ENCODE peak calls at places on chromosome 5, in seven cellular contexts. L is left ventricle myocardium inferior, X is endothelial cell of umbilical vein, R is esophagus squamous epithelium, P is fibroblast of lung, I is IMR-90, A is pancreas. Q is an unnamed sample.
A peak's percentile ranks its signal among the peaks of the same experiment; 100 is the strongest.

GRCh38 chr5:55534436-55535198 is at the start of gene PLPP1:
- DNase-seq in A (peak; percentile 94), R (peak; percentile 35), L (peak; percentile 92), X (peak; percentile 92), I (peak; percentile 83), P (peak; percentile 87), Q (peak; percentile 70)

GRCh38 chr5:149162401-149163084 is 21.2 kb downstream of the ABLIM3 start:
- DNase-seq in R (no peak), P (peak; percentile 89), L (no peak), A (no peak), X (no peak), I (peak; percentile 74), Q (peak; percentile 84)

GRCh38 chr5:54320256-54320655 is 9.9 kb upstream of the ARL15 start:
- DNase-seq in P (no peak), I (no peak), L (no peak), A (no peak), R (no peak), X (no peak), Q (no peak)

GRCh38 chr5:14932902-14933475 is 61.4 kb upstream of the ANKH start:
- DNase-seq in R (no peak), I (peak; percentile 54), X (no peak), L (no peak), P (no peak), A (no peak), Q (no peak)

GRCh38 chr5:166086568-166086967 is 2204.9 kb upstream of the WWC1 start:
- DNase-seq in X (no peak), A (no peak), L (no peak), P (no peak), R (no peak), I (no peak), Q (no peak)

GRCh38 chr5:11596185-11596584 is 308.1 kb downstream of the CTNND2 start:
- DNase-seq in L (no peak), P (peak; percentile 68), A (no peak), R (no peak), I (no peak), X (no peak), Q (peak; percentile 58)

GRCh38 chr5:166883016-166883415 is 1408.4 kb upstream of the WWC1 start:
- DNase-seq in R (no peak), X (no peak), I (no peak), L (no peak), A (no peak), P (peak; percentile 38), Q (peak; percentile 15)

GRCh38 chr5:448061-448765 is 5.2 kb downstream of the EXOC3 start:
- DNase-seq in R (no peak), A (no peak), P (no peak), L (peak; percentile 55), I (no peak), X (no peak), Q (no peak)

GRCh38 chr5:64942460-64942859 is 173.7 kb downstream of the CWC27 start:
- DNase-seq in X (no peak), R (no peak), I (no peak), P (no peak), A (no peak), L (no peak), Q (no peak)

GRCh38 chr5:64944868-64945267 is 176.1 kb downstream of the CWC27 start:
- DNase-seq in P (no peak), I (no peak), R (no peak), A (no peak), X (no peak), L (no peak), Q (no peak)

GRCh38 chr5:64939772-64940510 is 171.2 kb downstream of the CWC27 start:
- DNase-seq in I (peak; percentile 59), P (peak; percentile 34), A (no peak), L (peak; percentile 12), X (peak; percentile 15), R (no peak), Q (no peak)
- H3K27me3 ChIP-seq in I (no peaks in the 10 kb centered on the region), P (no peaks in the 10 kb centered on the region), A (no peaks in the 10 kb centered on the region), L (no peaks in the 10 kb centered on the region), X (no peaks in the 10 kb centered on the region), R (no peaks in the 10 kb centered on the region), Q (no peaks in the 10 kb centered on the region)

DNA sequence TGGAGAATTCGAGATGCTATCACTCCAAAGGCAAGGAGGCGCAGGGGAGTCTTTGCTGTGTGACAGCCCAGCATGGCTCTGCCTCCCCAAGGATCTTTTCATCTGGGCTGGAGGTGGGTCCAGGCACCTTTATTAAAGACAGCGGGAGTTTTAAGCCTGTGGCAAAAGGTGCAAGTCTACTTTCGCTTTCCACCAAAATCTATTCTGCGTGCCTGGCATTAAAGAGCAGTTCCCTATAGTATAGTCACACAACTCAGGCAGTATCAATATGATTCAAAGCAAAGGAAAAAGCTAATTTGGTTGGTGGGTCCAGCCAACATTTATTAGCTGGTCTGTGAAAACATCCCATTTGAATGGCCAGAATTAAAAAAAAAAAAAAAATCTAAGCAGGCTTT is 398.7 kb downstream of the EBF1 start:
- DNase-seq in L (no peak), X (no peak), P (no peak), A (no peak), R (no peak), I (no peak), Q (no peak)
- H3K4me1 ChIP-seq in L (peaks cover 31% of the 10 kb centered on the region), X (no peaks in the 10 kb centered on the region), P (peaks cover 16% of the 10 kb centered on the region), A (no peaks in the 10 kb centered on the region), R (peaks cover 15% of the 10 kb centered on the region), I (peaks cover 2% of the 10 kb centered on the region), Q (peaks cover 13% of the 10 kb centered on the region)

DNA sequence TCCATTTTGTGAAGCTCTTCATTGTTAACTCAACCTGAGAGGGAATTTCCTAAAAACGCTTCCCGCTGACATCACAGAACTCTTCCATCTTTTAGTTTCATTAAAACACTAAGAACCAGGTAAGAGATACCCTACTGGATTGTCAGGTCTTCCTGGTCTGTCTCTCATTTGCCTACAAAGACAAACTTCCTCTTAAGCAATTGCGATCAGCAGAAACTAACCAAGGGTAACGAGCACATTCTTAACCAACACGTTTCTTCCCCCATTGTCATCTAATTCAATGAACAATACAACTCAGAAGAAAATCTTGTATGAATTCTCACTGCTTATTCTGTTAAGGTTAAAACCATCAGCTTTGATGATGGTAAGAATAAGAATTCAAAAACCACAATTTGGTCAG is 6.6 kb downstream of the FBXW11 start:
- DNase-seq in X (no peak), R (no peak), I (no peak), P (no peak), L (no peak), A (no peak), Q (no peak)
- H3K4me3 ChIP-seq in X (no peak overlapping the region), R (no peak overlapping the region), I (no peak overlapping the region), P (no peak overlapping the region), L (no peak overlapping the region), A (no peak overlapping the region), Q (no peak overlapping the region)

DNA sequence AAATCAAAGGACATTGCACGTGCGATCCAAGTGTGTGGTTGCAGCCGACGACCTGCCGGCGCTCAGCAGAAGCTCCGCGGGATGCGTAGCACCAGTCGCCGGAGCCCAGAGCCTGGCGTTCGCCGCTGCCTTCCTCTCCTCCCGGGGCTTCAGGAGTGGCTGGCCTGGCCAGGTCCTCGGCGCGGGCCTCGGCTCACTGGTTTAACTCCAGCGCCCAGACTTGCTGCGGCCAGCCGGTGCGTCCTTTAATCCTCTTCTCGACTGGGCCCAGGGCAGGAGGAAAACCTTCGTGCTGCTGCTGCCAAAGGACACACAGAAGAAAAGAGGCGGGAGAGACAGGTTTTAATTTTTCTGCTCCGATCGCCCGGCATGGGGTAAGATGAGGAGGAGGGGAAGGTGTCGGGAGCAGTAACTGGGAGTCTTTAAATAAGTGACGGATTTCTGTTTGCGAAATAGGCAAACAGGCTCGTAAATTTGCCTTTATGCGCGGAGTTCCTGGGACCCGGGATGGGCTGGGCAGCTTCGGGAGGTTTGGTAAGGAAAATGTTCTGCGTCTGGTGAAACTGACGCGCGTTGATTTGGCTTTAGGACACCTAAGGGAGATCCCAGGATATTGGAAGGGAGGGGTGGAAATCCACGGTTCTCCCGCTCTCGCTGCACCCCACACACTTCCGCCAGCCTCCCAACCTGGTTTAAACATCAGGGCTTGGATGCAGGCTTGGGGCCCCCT is 2.2 kb downstream of the HAND1 start:
- DNase-seq in I (no peak), P (no peak), R (no peak), A (no peak), X (no peak), L (no peak), Q (no peak)
- H3K27me3 ChIP-seq in I (peaks cover 94% of the 10 kb centered on the region), P (peaks cover 96% of the 10 kb centered on the region), R (peaks cover 86% of the 10 kb centered on the region), A (peaks cover 58% of the 10 kb centered on the region), X (peaks cover 98% of the 10 kb centered on the region), L (peaks cover 100% of the 10 kb centered on the region), Q (peaks cover 98% of the 10 kb centered on the region)

GRCh38 chr5:141615991-141616715 is 2.6 kb downstream of the DIAPH1 start:
- DNase-seq in I (no peak), R (no peak), A (no peak), P (no peak), X (no peak), L (no peak), Q (no peak)
- H3K4me1 ChIP-seq in I (peaks cover 3% of the 10 kb centered on the region), R (peaks cover 65% of the 10 kb centered on the region), A (peaks cover 24% of the 10 kb centered on the region), P (no peaks in the 10 kb centered on the region), X (peaks cover 18% of the 10 kb centered on the region), L (peaks cover 72% of the 10 kb centered on the region), Q (peaks cover 11% of the 10 kb centered on the region)

DNA sequence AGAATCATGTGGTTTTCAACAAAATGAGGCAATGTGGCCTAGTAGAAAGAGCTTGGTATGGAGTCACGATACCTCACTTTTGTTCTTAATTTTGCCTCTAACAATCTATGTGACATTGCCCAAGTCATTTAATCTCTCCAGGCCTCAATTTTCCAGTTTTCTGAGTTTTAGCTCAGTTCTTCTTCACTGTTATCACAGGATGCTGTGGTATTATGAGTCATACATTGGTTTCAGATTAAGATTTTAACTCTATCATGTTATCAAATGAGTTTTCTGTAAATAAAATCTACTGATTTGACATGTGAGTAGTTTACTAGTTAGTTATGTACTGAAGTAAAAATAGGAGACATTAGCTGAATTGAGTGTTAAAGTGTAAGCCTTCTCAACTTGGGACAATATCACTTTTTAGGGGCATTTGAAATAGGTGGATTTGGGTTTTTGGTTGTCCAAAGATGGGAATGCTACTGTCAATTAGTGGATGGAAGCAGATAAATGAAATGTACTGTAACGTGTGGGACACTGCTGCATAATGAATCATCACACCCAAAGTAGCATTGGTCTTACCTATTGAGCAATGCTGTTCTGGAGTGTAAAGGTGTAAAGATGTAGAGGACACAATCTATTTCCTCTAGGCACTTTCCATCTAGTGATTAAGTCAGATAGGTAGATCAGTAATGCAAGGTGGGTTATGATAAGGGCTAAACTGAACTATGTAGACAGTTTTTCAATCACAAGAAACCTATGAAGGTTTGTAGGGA is 73.3 kb downstream of the NNT start:
- DNase-seq in A (no peak), X (no peak), I (peak; percentile 36), L (no peak), R (no peak), P (peak; percentile 24), Q (peak; percentile 15)
- H3K4me3 ChIP-seq in A (no peak overlapping the region), X (no peak overlapping the region), I (no peak overlapping the region), L (no peak overlapping the region), R (no peak overlapping the region), P (no peak overlapping the region), Q (no peak overlapping the region)

DNA sequence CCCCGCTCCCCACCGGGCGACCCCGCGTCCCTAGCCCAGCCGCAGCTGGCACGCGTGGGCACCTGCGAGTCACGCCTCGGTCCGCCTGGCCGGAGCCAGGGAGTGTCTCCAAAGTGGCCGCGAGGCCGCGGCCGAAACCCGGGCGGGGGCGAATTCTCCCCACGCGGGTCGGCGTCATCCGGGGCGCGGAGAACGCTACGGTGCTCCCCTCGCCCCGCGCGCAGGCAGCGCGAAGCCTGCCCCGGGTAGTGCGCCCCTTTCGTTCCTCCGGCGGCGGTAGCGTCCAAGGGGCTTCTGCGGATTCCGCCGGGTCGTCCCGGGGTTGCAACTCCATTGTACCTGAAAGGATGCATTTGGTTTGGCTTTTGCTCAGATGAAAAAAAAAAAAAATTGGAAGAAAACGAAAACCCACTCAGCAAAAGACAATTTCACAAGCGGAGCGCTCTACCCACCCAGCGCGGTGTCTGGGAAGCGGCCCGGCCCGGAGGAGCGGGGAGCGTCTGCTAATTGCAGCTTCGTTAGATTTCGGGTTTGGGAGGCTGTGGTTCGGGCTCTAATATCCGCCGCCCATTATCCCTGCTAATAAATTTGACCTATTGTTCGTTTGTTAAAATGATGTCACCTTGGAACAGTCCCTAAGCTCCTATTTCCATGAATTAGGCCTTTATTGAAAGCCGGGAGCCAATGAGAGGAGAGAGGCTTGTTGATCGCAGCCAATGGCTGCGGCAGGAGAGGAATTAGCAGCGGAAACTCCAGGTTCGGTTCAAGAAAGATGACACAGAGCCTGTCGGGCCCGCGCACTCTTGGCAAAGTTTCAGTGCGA is at the start of gene TLX3:
- DNase-seq in X (peak; percentile 11), L (no peak), P (no peak), A (no peak), I (peak; percentile 23), R (no peak), Q (no peak)
- H3K27me3 ChIP-seq in X (peaks cover 88% of the 10 kb centered on the region), L (peaks cover 100% of the 10 kb centered on the region), P (peaks cover 73% of the 10 kb centered on the region), A (peaks cover 71% of the 10 kb centered on the region), I (peaks cover 97% of the 10 kb centered on the region), R (peaks cover 65% of the 10 kb centered on the region), Q (peaks cover 82% of the 10 kb centered on the region)

Q was measured in astrocyte.